ENCODE peak calls at places on chromosomes 11 and 22, in eight cellular contexts. X is iris pigment epithelial cell, C is nephron progenitor cell, W is GM10248, E is cardiac muscle cell, F is A172, J is AG04449, T is iPS-NIHi11. L is an unnamed sample.

GRCh38 chr11:78727816-78728215 is 153.2 kb upstream of the NARS2 start:
- DNase-seq in F (no peak), W (no peak), C (no peak), E (no peak), J (no peak), X (no peak), T (no peak), L (no peak)

GRCh38 chr11:19714387-19715363 is 2.0 kb downstream of the NAV2 start:
- DNase-seq in T (no peak), F (peak), W (no peak), J (no peak), C (peak), E (peak), X (peak), L (peak)

GRCh38 chr22:44587004-44587793 is 89.2 kb upstream of the RTL6 start:
- DNase-seq in X (no peak), C (peak), T (no peak), F (no peak), W (no peak), E (peak), J (no peak), L (no peak)

GRCh38 chr11:116189378-116190170 is 583.2 kb downstream of the BUD13 start:
- DNase-seq in W (no peak), F (no peak), T (peak), E (no peak), C (peak), J (no peak), X (no peak), L (peak)

GRCh38 chr11:93668171-93668570 is 6.7 kb downstream of the CEP295 start:
- DNase-seq in C (no peak), X (peak), W (no peak), E (no peak), J (peak), F (no peak), T (no peak), L (no peak)

GRCh38 chr22:20247010-20247505 is 21.1 kb downstream of the RTN4R start:
- DNase-seq in F (peak), E (no peak), C (peak), X (no peak), W (peak), J (peak), T (no peak), L (peak)

GRCh38 chr22:39244496-39245129 is at the start of gene PDGFB:
- DNase-seq in T (peak), W (no peak), X (no peak), E (peak), F (no peak), J (no peak), C (peak), L (peak)

GRCh38 chr11:28981331-28981865 is 873.2 kb downstream of the METTL15 start:
- DNase-seq in F (peak), X (peak), C (no peak), E (peak), T (no peak), W (no peak), J (no peak), L (no peak)

GRCh38 chr11:35662061-35662648 is 420 bp upstream of the TRIM44 start:
- DNase-seq in W (peak), X (no peak), F (no peak), E (no peak), C (no peak), J (no peak), T (no peak), L (no peak)

GRCh38 chr11:69008774-69009440 is 4.1 kb downstream of the MRGPRF start:
- DNase-seq in T (peak), C (peak), E (peak), X (peak), F (peak), W (no peak), J (peak), L (no peak)

GRCh38 chr11:15893080-15893492 is 463.3 kb downstream of the SOX6 start:
- DNase-seq in J (peak), F (peak), T (no peak), C (no peak), W (no peak), X (peak), E (peak), L (no peak)

GRCh38 chr11:35918716-35919115 is 25.1 kb upstream of the LDLRAD3 start:
- DNase-seq in C (no peak), W (no peak), F (no peak), J (no peak), X (no peak), E (no peak), T (no peak), L (no peak)

GRCh38 chr11:36345535-36346141 is 49.5 kb downstream of the PRR5L start:
- DNase-seq in W (no peak), T (no peak), E (no peak), F (no peak), J (no peak), C (no peak), X (no peak), L (no peak)

GRCh38 chr11:114160884-114161283 is 101.4 kb downstream of the ZBTB16 start:
- DNase-seq in J (no peak), C (no peak), T (no peak), E (no peak), W (no peak), X (peak), F (no peak), L (no peak)

GRCh38 chr11:43689167-43689566 is 8.6 kb downstream of the HSD17B12 start:
- DNase-seq in C (no peak), E (no peak), T (no peak), F (no peak), X (no peak), J (no peak), W (no peak), L (no peak)

GRCh38 chr11:47271961-47272661 is 2.2 kb downstream of the MADD start:
- DNase-seq in X (no peak), W (peak), E (no peak), F (no peak), C (no peak), T (no peak), J (no peak), L (peak)

GRCh38 chr11:133570376-133570775 is 38.1 kb upstream of the OPCML start:
- DNase-seq in C (no peak), F (peak), T (no peak), J (no peak), E (no peak), X (no peak), W (no peak), L (no peak)

GRCh38 chr22:24506802-24507438 is 11.8 kb downstream of the UPB1 start:
- DNase-seq in T (no peak), E (no peak), W (no peak), X (peak), F (peak), C (no peak), J (no peak), L (peak)

GRCh38 chr11:86230921-86231320 is 13.6 kb upstream of the EED start:
- DNase-seq in C (no peak), T (no peak), F (peak), E (no peak), J (no peak), W (no peak), X (no peak), L (no peak)

GRCh38 chr22:28123989-28124766 is 205.1 kb upstream of the PITPNB start:
- DNase-seq in X (no peak), T (no peak), W (no peak), E (no peak), J (no peak), C (no peak), F (no peak), L (no peak)

GRCh38 chr11:119295178-119295577 is 21.8 kb downstream of the MCAM start:
- DNase-seq in F (no peak), X (no peak), T (no peak), E (peak), C (no peak), J (no peak), W (no peak), L (no peak)

GRCh38 chr22:23431337-23432072 is 148.6 kb downstream of the IGLL1 start:
- DNase-seq in J (no peak), T (peak), F (peak), W (no peak), X (peak), C (no peak), E (peak), L (no peak)

GRCh38 chr11:84452211-84452610 is 1166.0 kb upstream of the CCDC90B start:
- DNase-seq in C (no peak), X (no peak), E (no peak), J (no peak), W (no peak), F (no peak), T (no peak), L (no peak)

GRCh38 chr11:10564692-10565318 is 3.7 kb downstream of the LYVE1 start:
- DNase-seq in J (no peak), T (no peak), W (no peak), F (no peak), E (peak), X (no peak), C (no peak), L (no peak)

GRCh38 chr22:20244250-20244648 is 23.9 kb downstream of the RTN4R start:
- DNase-seq in X (no peak), F (no peak), E (no peak), T (no peak), C (no peak), J (no peak), W (no peak), L (no peak)